ENCODE peak calls at places on chromosomes 12 and 14, in ten cellular contexts. O is ELF-1, V is neural crest cell, S is M059J, J is bronchial epithelial cell, G is GM12865, C is body of pancreas, U is midbrain, F is amniotic stem cell, Q is myocyte. W is an unnamed sample.
A peak's percentile ranks its signal among the peaks of the same experiment; 100 is the strongest.

GRCh38 chr12:47781479-47782371 is 8.7 kb downstream of the SLC48A1 start:
- DNase-seq in O (no peak), V (no peak), S (no peak), J (peak; percentile 91), G (no peak), C (no peak), U (no peak), F (no peak), Q (peak; percentile 43), W (no peak)

GRCh38 chr14:50821471-50822464 is 9.2 kb downstream of the NIN start:
- DNase-seq in O (no peak), V (no peak), S (no peak), J (peak; percentile 75), G (peak; percentile 81), C (no peak), U (no peak), F (no peak), Q (no peak), W (peak; percentile 45)

GRCh38 chr12:29717540-29718100 is 66.1 kb downstream of the TMTC1 start:
- DNase-seq in O (no peak), V (no peak), S (no peak), J (no peak), G (no peak), C (no peak), U (no peak), F (no peak), Q (no peak), W (no peak)

GRCh38 chr12:115790526-115790925 is 487.0 kb downstream of the MED13L start:
- DNase-seq in O (no peak), V (no peak), S (no peak), J (no peak), G (no peak), C (no peak), U (no peak), F (no peak), Q (no peak), W (no peak)

GRCh38 chr14:31253746-31254471 is 46.3 kb upstream of the HECTD1 start:
- DNase-seq in O (no peak), V (no peak), S (no peak), J (no peak), G (no peak), C (no peak), U (no peak), F (no peak), Q (no peak), W (no peak)

GRCh38 chr14:56333361-56334279 is 215.4 kb downstream of the PELI2 start:
- DNase-seq in O (peak; percentile 3), V (no peak), S (peak; percentile 86), J (peak; percentile 73), G (no peak), C (no peak), U (no peak), F (peak; percentile 48), Q (peak; percentile 36), W (peak; percentile 25)

GRCh38 chr14:54627718-54628345 is 60.9 kb downstream of the SAMD4A start:
- DNase-seq in O (no peak), V (peak; percentile 22), S (peak; percentile 41), J (no peak), G (peak; percentile 64), C (no peak), U (peak; percentile 52), F (peak; percentile 39), Q (peak; percentile 87), W (no peak)

GRCh38 chr14:96403409-96403808 is 11.5 kb downstream of the AK7 start:
- DNase-seq in O (no peak), V (no peak), S (no peak), J (no peak), G (no peak), C (no peak), U (no peak), F (no peak), Q (no peak), W (no peak)

GRCh38 chr12:64007853-64008252 is 163.4 kb downstream of the SRGAP1 start:
- DNase-seq in O (no peak), V (no peak), S (no peak), J (no peak), G (no peak), C (no peak), U (no peak), F (no peak), Q (no peak), W (no peak)

GRCh38 chr12:12901158-12901791 is 9.9 kb downstream of the GPRC5A start:
- DNase-seq in O (peak; percentile 39), V (no peak), S (peak; percentile 95), J (peak; percentile 97), G (no peak), C (no peak), U (no peak), F (peak; percentile 90), Q (peak; percentile 66), W (peak; percentile 82)

GRCh38 chr14:102462391-102462790 is 47.2 kb downstream of the ANKRD9 start:
- DNase-seq in O (no peak), V (no peak), S (no peak), J (no peak), G (no peak), C (no peak), U (no peak), F (no peak), Q (peak; percentile 86), W (no peak)

GRCh38 chr12:98062464-98063245 is 452.7 kb upstream of the TMPO start:
- DNase-seq in O (no peak), V (no peak), S (no peak), J (no peak), G (no peak), C (no peak), U (no peak), F (no peak), Q (no peak), W (no peak)

GRCh38 chr14:77296906-77297305 is 23.8 kb downstream of the POMT2 start:
- DNase-seq in O (no peak), V (no peak), S (no peak), J (no peak), G (no peak), C (no peak), U (no peak), F (no peak), Q (no peak), W (no peak)

GRCh38 chr12:127559349-127560040 is 707.5 kb upstream of the TMEM132C start:
- DNase-seq in O (peak; percentile 57), V (no peak), S (peak; percentile 97), J (peak; percentile 83), G (peak; percentile 91), C (peak; percentile 11), U (no peak), F (peak; percentile 84), Q (peak; percentile 99), W (peak; percentile 3)

GRCh38 chr12:51661199-51661598 is 70.2 kb downstream of the SCN8A start:
- DNase-seq in O (no peak), V (no peak), S (no peak), J (no peak), G (no peak), C (no peak), U (no peak), F (no peak), Q (no peak), W (no peak)

GRCh38 chr14:92645841-92646478 is 102.5 kb downstream of the LGMN start:
- DNase-seq in O (no peak), V (no peak), S (peak; percentile 71), J (no peak), G (no peak), C (no peak), U (no peak), F (peak; percentile 29), Q (no peak), W (no peak)

GRCh38 chr14:74860899-74861733 is 14.8 kb downstream of the PROX2 start:
- DNase-seq in O (peak; percentile 92), V (peak; percentile 99), S (peak; percentile 74), J (peak; percentile 73), G (peak; percentile 90), C (peak; percentile 91), U (peak; percentile 90), F (peak; percentile 69), Q (peak; percentile 90), W (peak; percentile 88)

GRCh38 chr14:72599579-72600470 is 294.1 kb downstream of the DPF3 start:
- DNase-seq in O (peak; percentile 73), V (no peak), S (no peak), J (no peak), G (no peak), C (no peak), U (no peak), F (no peak), Q (peak; percentile 39), W (no peak)

GRCh38 chr14:61950340-61950739 is 188.1 kb downstream of the SNAPC1 start:
- DNase-seq in O (no peak), V (no peak), S (no peak), J (no peak), G (no peak), C (no peak), U (no peak), F (no peak), Q (no peak), W (peak; percentile 3)

GRCh38 chr14:69490219-69490918 is 5.8 kb downstream of the PLEKHD1 start:
- DNase-seq in O (no peak), V (no peak), S (no peak), J (no peak), G (no peak), C (no peak), U (no peak), F (no peak), Q (no peak), W (no peak)